ENCODE peak calls at places on chromosomes 16 and 17, in six cellular contexts. F, I, V, C, G and E are unnamed samples.

GRCh38 chr17:83133302-83134121 is 54.1 kb downstream of the METRNL start:
- DNase-seq in F (no peak), I (no peak), V (peak), C (peak), G (peak), E (no peak)

GRCh38 chr16:73172621-73173312 is 124.8 kb upstream of the ZFHX3 start:
- DNase-seq in F (peak), I (peak), V (peak), C (peak), G (peak), E (peak)

GRCh38 chr17:34511931-34512330 is 67.5 kb upstream of the TMEM132E start:
- DNase-seq in F (no peak), I (no peak), V (no peak), C (no peak), G (no peak), E (no peak)

GRCh38 chr16:69109486-69110270 is 4.2 kb downstream of the HAS3 start:
- DNase-seq in F (no peak), I (no peak), V (no peak), C (no peak), G (no peak), E (no peak)

GRCh38 chr17:78476973-78477372 is 98.5 kb downstream of the PGS1 start:
- DNase-seq in F (no peak), I (no peak), V (no peak), C (no peak), G (no peak), E (no peak)

GRCh38 chr16:3717235-3718018 is at the start of gene TRAP1:
- DNase-seq in F (peak), I (peak), V (peak), C (peak), G (peak), E (peak)

GRCh38 chr17:34114174-34114573 is 140.9 kb upstream of the CCL2 start:
- DNase-seq in F (no peak), I (no peak), V (no peak), C (no peak), G (no peak), E (no peak)

GRCh38 chr17:50059759-50060273 is 3.9 kb downstream of the ITGA3 start:
- DNase-seq in F (peak), I (peak), V (no peak), C (peak), G (peak), E (peak)

GRCh38 chr17:79951361-79952264 is 84.1 kb downstream of the TBC1D16 start:
- DNase-seq in F (peak), I (peak), V (peak), C (peak), G (peak), E (peak)

GRCh38 chr17:16438557-16439302 is 23.4 kb downstream of the TRPV2 start:
- DNase-seq in F (peak), I (peak), V (peak), C (peak), G (peak), E (peak)

GRCh38 chr16:19291459-19291858 is 5.9 kb downstream of the CLEC19A start:
- DNase-seq in F (no peak), I (peak), V (no peak), C (peak), G (peak), E (peak)

GRCh38 chr17:64008830-64009229 is 10.7 kb downstream of the PRR29 start:
- DNase-seq in F (no peak), I (no peak), V (no peak), C (no peak), G (no peak), E (no peak)

GRCh38 chr16:65176603-65177002 is 54.7 kb upstream of the CDH11 start:
- DNase-seq in F (peak), I (peak), V (no peak), C (peak), G (peak), E (peak)

GRCh38 chr17:20095366-20096080 is 86.4 kb downstream of the SPECC1 start:
- DNase-seq in F (peak), I (peak), V (no peak), C (peak), G (peak), E (peak)

GRCh38 chr16:9077001-9077809 is 14.2 kb upstream of the HAPSTR1 start:
- DNase-seq in F (peak), I (peak), V (no peak), C (peak), G (peak), E (peak)

GRCh38 chr16:87160752-87161337 is 156.3 kb downstream of the C16orf95 start:
- DNase-seq in F (no peak), I (peak), V (no peak), C (peak), G (no peak), E (no peak)

GRCh38 chr17:79388556-79389295 is 222.1 kb downstream of the RBFOX3 start:
- DNase-seq in F (peak), I (peak), V (peak), C (peak), G (peak), E (peak)

GRCh38 chr16:85429776-85430522 is 183.2 kb upstream of the GSE1 start:
- DNase-seq in F (no peak), I (no peak), V (peak), C (no peak), G (no peak), E (no peak)

GRCh38 chr17:42879596-42879985 is 21.0 kb upstream of the G6PC1 start:
- DNase-seq in F (peak), I (peak), V (no peak), C (no peak), G (peak), E (peak)

GRCh38 chr16:67843343-67843765 is 1.2 kb downstream of the THAP11 start:
- DNase-seq in F (no peak), I (peak), V (no peak), C (no peak), G (peak), E (peak)

GRCh38 chr17:39981207-39982068 is 831 bp downstream of the PSMD3 start:
- DNase-seq in F (peak), I (no peak), V (no peak), C (no peak), G (no peak), E (peak)

GRCh38 chr17:77516902-77517301 is 376.1 kb downstream of the SEC14L1 start:
- DNase-seq in F (peak), I (peak), V (no peak), C (peak), G (peak), E (peak)

GRCh38 chr17:42342242-42343008 is 45.8 kb downstream of the STAT3 start:
- DNase-seq in F (peak), I (peak), V (no peak), C (peak), G (peak), E (peak)

GRCh38 chr17:8125196-8125946 is 1.5 kb upstream of the HES7 start:
- DNase-seq in F (peak), I (peak), V (no peak), C (peak), G (peak), E (peak)

GRCh38 chr17:55601874-55602364 is 90.7 kb upstream of the SMIM36 start:
- DNase-seq in F (peak), I (peak), V (no peak), C (peak), G (peak), E (peak)

GRCh38 chr17:81494984-81495383 is 17.6 kb downstream of the ACTG1 start:
- DNase-seq in F (no peak), I (no peak), V (no peak), C (no peak), G (no peak), E (no peak)